ENCODE peak calls at places on chromosomes 12 and 14, in six cellular contexts. W is IMR-90, Z is neuronal stem cell, P is H9, F is mesenchymal stem cell, E is H1. T is an unnamed sample.

GRCh38 chr14:106024983-106025604 is 498.7 kb downstream of the TMEM121 start:
- DNase-seq in P (no peak), F (no peak), Z (no peak), W (no peak), E (no peak), T (no peak)

GRCh38 chr14:92863281-92863680 is 59.7 kb upstream of the CHGA start:
- DNase-seq in P (no peak), W (no peak), Z (no peak), F (no peak), E (no peak), T (no peak)

GRCh38 chr12:57621497-57622292 is 10.5 kb downstream of the ARHGEF25 start:
- DNase-seq in F (peak; percentile 50), E (no peak), Z (no peak), P (peak; percentile 76), W (peak; percentile 11), T (peak; percentile 57)

GRCh38 chr14:51653096-51653814 is 1.5 kb downstream of the FRMD6 start:
- DNase-seq in P (no peak), Z (no peak), E (no peak), W (peak; percentile 60), F (peak; percentile 87), T (peak; percentile 79)

GRCh38 chr12:69701821-69702220 is 2.7 kb upstream of the BEST3 start:
- DNase-seq in P (no peak), F (no peak), W (no peak), E (no peak), Z (no peak), T (no peak)

GRCh38 chr14:33647385-33647786 is 303.5 kb downstream of the EGLN3 start:
- DNase-seq in W (peak; percentile 91), Z (no peak), P (no peak), E (peak; percentile 15), F (peak; percentile 96), T (peak; percentile 61)

GRCh38 chr14:58460772-58461171 is 33.3 kb downstream of the KIAA0586 start:
- DNase-seq in Z (no peak), E (no peak), W (no peak), F (no peak), P (no peak), T (no peak)

GRCh38 chr12:59007620-59008019 is 87.3 kb upstream of the LRIG3 start:
- DNase-seq in F (no peak), W (peak; percentile 48), E (no peak), Z (no peak), P (no peak), T (no peak)

GRCh38 chr12:57049890-57050289 is at the start of gene MYO1A:
- DNase-seq in E (no peak), Z (peak; percentile 17), P (no peak), F (peak; percentile 24), W (peak; percentile 19), T (peak; percentile 33)

GRCh38 chr12:124727244-124727673 is 136.4 kb downstream of the SCARB1 start:
- DNase-seq in E (no peak), F (peak; percentile 59), P (no peak), W (no peak), Z (no peak), T (no peak)

GRCh38 chr14:69985456-69985855 is 106.2 kb downstream of the SMOC1 start:
- DNase-seq in P (no peak), F (peak; percentile 63), W (peak; percentile 87), E (no peak), Z (no peak), T (no peak)

GRCh38 chr14:29144598-29144997 is 378.0 kb downstream of the FOXG1 start:
- DNase-seq in E (no peak), Z (no peak), W (peak; percentile 99), F (no peak), P (no peak), T (no peak)

GRCh38 chr14:92198804-92199203 is 77.0 kb downstream of the CPSF2 start:
- DNase-seq in F (no peak), Z (no peak), W (no peak), P (peak; percentile 45), E (no peak), T (peak; percentile 18)

GRCh38 chr12:90152897-90153624 is 444.4 kb upstream of the ATP2B1 start:
- DNase-seq in P (peak; percentile 50), E (no peak), W (no peak), Z (no peak), F (peak; percentile 24), T (peak; percentile 74)

GRCh38 chr12:11581179-11581755 is 68.2 kb upstream of the ETV6 start:
- DNase-seq in Z (peak; percentile 60), P (no peak), W (peak; percentile 78), F (peak; percentile 72), E (no peak), T (peak; percentile 77)

GRCh38 chr12:52401526-52401925 is 4.6 kb downstream of the KRT82 start:
- DNase-seq in W (no peak), F (no peak), P (no peak), E (no peak), Z (no peak), T (peak; percentile 5)
- H2BK15ac ChIP-seq in W (no peak overlapping the region), F (no peak overlapping the region), P (no peak overlapping the region), E (no peak overlapping the region), Z (no peak overlapping the region), T (no peak overlapping the region)

GRCh38 chr12:109626378-109627115 is 53.0 kb downstream of the MVK start:
- DNase-seq in F (no peak), P (no peak), E (no peak), Z (no peak), W (no peak), T (no peak)
- H2BK15ac ChIP-seq in F (no peak overlapping the region), P (no peak overlapping the region), E (no peak overlapping the region), Z (no peak overlapping the region), W (no peak overlapping the region), T (no peak overlapping the region)

GRCh38 chr14:68420354-68420753 is 372.5 kb downstream of the ZFP36L1 start:
- DNase-seq in Z (no peak), W (no peak), P (no peak), E (no peak), F (no peak), T (peak; percentile 85)

GRCh38 chr14:68416156-68416555 is 376.7 kb downstream of the ZFP36L1 start:
- DNase-seq in F (no peak), W (no peak), E (no peak), Z (no peak), P (no peak), T (no peak)

GRCh38 chr14:68421116-68421515 is 371.8 kb downstream of the ZFP36L1 start:
- DNase-seq in Z (no peak), E (no peak), F (no peak), P (no peak), W (no peak), T (peak; percentile 67)

GRCh38 chr14:68417007-68417659 is 375.7 kb downstream of the ZFP36L1 start:
- DNase-seq in E (no peak), Z (no peak), P (no peak), W (no peak), F (no peak), T (no peak)

DNA sequence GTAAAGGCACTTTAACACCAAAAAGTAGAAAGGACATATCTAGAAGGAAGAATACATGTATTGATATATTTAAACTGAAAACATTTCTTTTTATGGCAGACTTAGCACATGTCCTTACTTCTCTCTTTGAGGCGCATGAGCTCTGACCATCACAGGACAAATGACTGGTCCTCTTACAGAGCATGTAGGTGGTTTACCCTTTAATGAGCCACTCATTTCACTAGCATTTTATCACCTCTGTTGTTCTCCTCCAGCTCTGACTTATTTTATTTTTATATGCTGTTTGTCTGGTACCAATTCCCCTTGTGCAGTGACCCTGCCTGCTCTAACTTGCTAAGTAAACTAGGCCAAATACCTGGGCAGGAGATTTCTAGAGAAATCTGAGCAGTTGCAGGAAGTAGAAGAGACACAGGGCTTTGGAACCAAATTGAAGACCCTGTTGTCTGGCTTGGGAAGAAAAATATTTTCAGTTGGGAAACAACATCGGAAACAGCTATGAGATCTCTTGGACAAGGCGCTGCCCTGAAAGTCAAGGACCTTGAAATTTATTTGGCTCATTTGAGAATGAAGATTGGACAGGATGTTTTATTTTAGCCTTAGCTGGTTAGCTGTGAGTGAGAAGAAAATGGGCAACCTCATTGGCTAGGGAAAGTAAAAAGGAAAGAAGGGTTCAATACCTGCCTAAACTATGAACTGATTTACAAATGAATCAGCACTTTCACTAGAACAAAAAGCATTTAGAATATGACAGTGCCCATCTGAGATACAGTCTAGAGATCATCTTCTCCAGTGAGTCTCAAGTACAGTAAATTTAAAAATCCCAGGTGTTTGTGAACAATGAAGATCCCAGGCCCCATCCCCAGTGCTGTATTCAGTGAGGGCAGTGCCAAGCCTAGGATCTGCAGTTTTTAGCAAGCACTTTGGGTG is 374.4 kb downstream of the ZFP36L1 start:
- DNase-seq in P (no peak), F (no peak), E (no peak), Z (no peak), W (no peak), T (no peak)
- H2BK15ac ChIP-seq in P (no peak overlapping the region), F (no peak overlapping the region), E (no peak overlapping the region), Z (no peak overlapping the region), W (no peak overlapping the region), T (no peak overlapping the region)

GRCh38 chr12:30993766-30994165 is 67.2 kb downstream of the TSPAN11 start:
- DNase-seq in P (no peak), Z (no peak), E (no peak), F (no peak), W (no peak), T (no peak)
- H2BK15ac ChIP-seq in P (no peak overlapping the region), Z (no peak overlapping the region), E (no peak overlapping the region), F (peak overlapping the region; percentile 17), W (no peak overlapping the region), T (no peak overlapping the region)

GRCh38 chr12:47509398-47509851 is 196.4 kb downstream of the RPAP3 start:
- DNase-seq in W (peak; percentile 82), Z (no peak), F (peak; percentile 79), E (no peak), P (no peak), T (no peak)
- H2BK15ac ChIP-seq in W (peak overlapping the region; percentile 1), Z (no peak overlapping the region), F (no peak overlapping the region), E (no peak overlapping the region), P (no peak overlapping the region), T (no peak overlapping the region)

GRCh38 chr12:108597559-108598471 is at the start of gene TMEM119:
- DNase-seq in Z (no peak), F (peak; percentile 79), W (peak; percentile 37), P (no peak), E (no peak), T (no peak)
- H2BK15ac ChIP-seq in Z (peak within 1 kb of the TSS; percentile 18), F (peak within 1 kb of the TSS; percentile 63), W (peak within 1 kb of the TSS; percentile 38), P (no peak within 1 kb of the TSS), E (peak within 1 kb of the TSS; percentile 81), T (no peak within 1 kb of the TSS)

GRCh38 chr12:118360785-118361404 is 11.8 kb downstream of the TAOK3 start:
- DNase-seq in Z (no peak), P (no peak), E (no peak), F (peak; percentile 79), W (peak; percentile 80), T (no peak)
- H2BK15ac ChIP-seq in Z (no peak overlapping the region), P (no peak overlapping the region), E (no peak overlapping the region), F (no peak overlapping the region), W (no peak overlapping the region), T (no peak overlapping the region)